ENCODE peak calls at places on chromosomes 1 and 21, in six cellular contexts. P is omental fat pad, Y is pancreas, A is EL, G is breast epithelium, H is GM18507. W is an unnamed sample.

GRCh38 chr1:91015358-91015780 is 6.5 kb downstream of the ZNF644 start:
- DNase-seq in G (no peak), P (no peak), A (peak), Y (no peak), H (no peak), W (no peak)

GRCh38 chr1:205248793-205249601 is 21.3 kb downstream of the TMCC2 start:
- DNase-seq in P (no peak), H (no peak), A (no peak), G (no peak), Y (peak), W (no peak)

GRCh38 chr21:28801906-28802305 is 190.8 kb downstream of the LTN1 start:
- DNase-seq in G (no peak), P (no peak), Y (no peak), A (no peak), H (no peak), W (no peak)

GRCh38 chr1:151511636-151512215 is 539 bp downstream of the CGN start:
- DNase-seq in Y (peak), H (no peak), A (peak), P (no peak), G (peak), W (no peak)

GRCh38 chr21:32364387-32364786 is 28.4 kb downstream of the URB1 start:
- DNase-seq in G (peak), Y (no peak), H (no peak), P (no peak), A (no peak), W (no peak)

GRCh38 chr1:228295201-228295600 is 87.4 kb downstream of the OBSCN start:
- DNase-seq in Y (no peak), A (no peak), P (no peak), H (no peak), G (no peak), W (no peak)

GRCh38 chr1:156663178-156663577 is 14.0 kb downstream of the NES start:
- DNase-seq in Y (no peak), H (no peak), P (no peak), A (peak), G (no peak), W (peak)

GRCh38 chr1:107941123-107941522 is 23.9 kb downstream of the VAV3 start:
- DNase-seq in P (no peak), G (no peak), A (no peak), Y (no peak), H (no peak), W (no peak)

GRCh38 chr1:34359411-34359810 is 182.7 kb downstream of the C1orf94 start:
- DNase-seq in A (no peak), H (no peak), G (no peak), Y (no peak), P (no peak), W (no peak)

GRCh38 chr1:236757640-236758039 is 37.5 kb upstream of the MTR start:
- DNase-seq in H (no peak), P (no peak), A (no peak), Y (no peak), G (no peak), W (no peak)

GRCh38 chr1:99565606-99566289 is 80.2 kb upstream of the PALMD start:
- DNase-seq in P (no peak), Y (no peak), A (no peak), G (no peak), H (no peak), W (no peak)

GRCh38 chr21:33388188-33388587 is 15.0 kb upstream of the IFNGR2 start:
- DNase-seq in A (no peak), H (no peak), Y (no peak), G (no peak), P (no peak), W (no peak)

GRCh38 chr1:114330451-114330983 is 176.8 kb upstream of the SYT6 start:
- DNase-seq in H (no peak), P (no peak), A (no peak), Y (no peak), G (no peak), W (no peak)

GRCh38 chr1:230286166-230286889 is 139.8 kb downstream of the PGBD5 start:
- DNase-seq in A (no peak), Y (no peak), P (no peak), G (no peak), H (no peak), W (peak)

GRCh38 chr1:219417610-219418009 is 195.3 kb downstream of the ZC3H11B start:
- DNase-seq in H (no peak), P (no peak), A (no peak), G (no peak), Y (no peak), W (no peak)

GRCh38 chr1:153507926-153508583 is 27.7 kb downstream of the S100A6 start:
- DNase-seq in A (peak), G (no peak), H (no peak), P (no peak), Y (no peak), W (peak)

GRCh38 chr1:25649041-25649440 is 32.5 kb downstream of the MAN1C1 start:
- DNase-seq in H (no peak), A (no peak), P (no peak), Y (no peak), G (peak), W (no peak)

W was measured in H7.